ENCODE peak calls at places on chromosomes 5 and 9, in ten cellular contexts. C is testis; R is foreskin fibroblast; F is psoas muscle; G is stimulated activated naive B cell treated with anti-CD40 and anti-IgM and Interleukin-4, amounts not matched to agents 10 μg/mL and 1 μg/mL and 100 μg/mL, for 72 hours; V is mesothelial cell of epicardium; L is RWPE1; E is uterus; Q is activated gamma-delta T cell treated with anti-CD3 and anti-CD28 coated beads, Interleukin-2, amount 50 U/mL, for 16 hours; X is astrocyte of the spinal cord. M is an unnamed sample.

GRCh38 chr9:95383198-95383673 is 65.7 kb upstream of the FANCC start:
- DNase-seq in C (no peak), R (peak), F (no peak), G (no peak), V (no peak), L (peak), E (no peak), Q (no peak), X (peak), M (peak)

GRCh38 chr5:158875272-158875679 is 224.4 kb downstream of the EBF1 start:
- DNase-seq in C (no peak), R (no peak), F (no peak), G (no peak), V (no peak), L (no peak), E (no peak), Q (no peak), X (peak), M (no peak)

GRCh38 chr5:141100243-141100805 is at the start of gene PCDHB3:
- DNase-seq in C (peak), R (no peak), F (peak), G (no peak), V (no peak), L (peak), E (no peak), Q (no peak), X (peak), M (peak)

GRCh38 chr9:75892168-75892901 is 1.9 kb downstream of the PCSK5 start:
- DNase-seq in C (peak), R (no peak), F (peak), G (no peak), V (peak), L (no peak), E (peak), Q (no peak), X (peak), M (peak)

GRCh38 chr5:60677831-60678664 is 21.9 kb downstream of the DEPDC1B start:
- DNase-seq in C (no peak), R (no peak), F (no peak), G (no peak), V (no peak), L (peak), E (no peak), Q (no peak), X (peak), M (peak)

GRCh38 chr9:88182501-88182900 is 44.2 kb upstream of the SPATA31C2 start:
- DNase-seq in C (no peak), R (no peak), F (no peak), G (no peak), V (no peak), L (no peak), E (no peak), Q (no peak), X (no peak), M (no peak)

GRCh38 chr9:127781821-127782220 is 3.4 kb upstream of the SH2D3C start:
- DNase-seq in C (no peak), R (no peak), F (no peak), G (no peak), V (no peak), L (no peak), E (no peak), Q (no peak), X (no peak), M (no peak)

GRCh38 chr5:172695431-172696054 is 54.5 kb downstream of the NEURL1B start:
- DNase-seq in C (peak), R (no peak), F (no peak), G (no peak), V (no peak), L (no peak), E (no peak), Q (no peak), X (no peak), M (no peak)

GRCh38 chr5:149654282-149654681 is 73.0 kb downstream of the ARHGEF37 start:
- DNase-seq in C (no peak), R (no peak), F (no peak), G (no peak), V (no peak), L (no peak), E (no peak), Q (no peak), X (no peak), M (no peak)

GRCh38 chr5:114839360-114839759 is 330.3 kb downstream of the TRIM36 start:
- DNase-seq in C (no peak), R (no peak), F (no peak), G (no peak), V (no peak), L (no peak), E (no peak), Q (no peak), X (no peak), M (no peak)

GRCh38 chr5:120644516-120644915 is 180.4 kb downstream of the PRR16 start:
- DNase-seq in C (no peak), R (no peak), F (no peak), G (no peak), V (no peak), L (no peak), E (no peak), Q (no peak), X (no peak), M (no peak)

GRCh38 chr9:73215249-73215648 is 63.6 kb downstream of the ANXA1 start:
- DNase-seq in C (no peak), R (no peak), F (no peak), G (no peak), V (no peak), L (no peak), E (no peak), Q (no peak), X (no peak), M (no peak)

GRCh38 chr9:75087279-75087823 is 604 bp downstream of the NMRK1 start:
- DNase-seq in C (peak), R (peak), F (peak), G (peak), V (no peak), L (peak), E (no peak), Q (no peak), X (peak), M (peak)

GRCh38 chr5:84564311-84564710 is 179.6 kb upstream of the EDIL3 start:
- DNase-seq in C (no peak), R (no peak), F (no peak), G (no peak), V (no peak), L (no peak), E (no peak), Q (no peak), X (peak), M (no peak)

GRCh38 chr9:89617978-89618377 is 13.2 kb downstream of the GADD45G start:
- DNase-seq in C (no peak), R (no peak), F (no peak), G (no peak), V (no peak), L (no peak), E (no peak), Q (no peak), X (no peak), M (no peak)

GRCh38 chr9:136957901-136958300 is 5.8 kb downstream of the LCN12 start:
- DNase-seq in C (no peak), R (no peak), F (no peak), G (no peak), V (no peak), L (no peak), E (no peak), Q (no peak), X (no peak), M (no peak)